ENCODE peak calls at places on chromosomes 6 and 20, in four cellular contexts. U, J, V and N are unnamed samples.

GRCh38 chr6:125871365-125871764 is 80.6 kb downstream of the NCOA7 start:
- DNase-seq in J (no peak), U (no peak), V (no peak), N (no peak)

GRCh38 chr6:79170915-79171314 is 63.6 kb downstream of the HMGN3 start:
- DNase-seq in U (no peak), V (no peak), J (no peak), N (peak; percentile 26)

GRCh38 chr20:13492001-13492480 is 146.7 kb downstream of the TASP1 start:
- DNase-seq in U (no peak), V (no peak), J (no peak), N (peak; percentile 73)

GRCh38 chr20:41029150-41029872 is 689 bp downstream of the TOP1 start:
- DNase-seq in U (peak; percentile 43), V (no peak), J (peak; percentile 77), N (peak; percentile 62)

GRCh38 chr6:82237013-82237412 is 10.5 kb downstream of the IBTK start:
- DNase-seq in U (no peak), V (no peak), J (no peak), N (no peak)

GRCh38 chr20:35018578-35019371 is 63.1 kb downstream of the MYH7B start:
- DNase-seq in U (no peak), J (no peak), V (no peak), N (no peak)

GRCh38 chr6:170437719-170438401 is 115.2 kb downstream of the PSMB1 start:
- DNase-seq in V (no peak), U (no peak), J (no peak), N (no peak)

GRCh38 chr20:3248993-3249347 is 10.0 kb upstream of the SLC4A11 start:
- DNase-seq in J (no peak), V (no peak), U (no peak), N (no peak)

GRCh38 chr6:167424060-167424673 is 99.3 kb downstream of the TTLL2 start:
- DNase-seq in U (no peak), J (peak; percentile 66), V (no peak), N (peak; percentile 54)

GRCh38 chr6:57252975-57253374 is 30.9 kb upstream of the RAB23 start:
- DNase-seq in J (no peak), U (no peak), V (no peak), N (no peak)

GRCh38 chr20:40506567-40506966 is 182.5 kb downstream of the MAFB start:
- DNase-seq in V (no peak), J (peak; percentile 57), U (peak; percentile 79), N (peak; percentile 30)